ENCODE peak calls at places on chromosome 22, in four cellular contexts. K is coronary artery, B is lung, N is NCI-H146. H is an unnamed sample.

GRCh38 chr22:23054531-23055257 is 15.6 kb upstream of the GNAZ start:
- DNase-seq in K (no peak), B (no peak), N (no peak), H (peak)

GRCh38 chr22:27420817-27421361 is 380.7 kb downstream of the MN1 start:
- DNase-seq in N (no peak), B (peak), K (peak), H (no peak)

GRCh38 chr22:35883028-35883620 is 145.5 kb downstream of the RBFOX2 start:
- DNase-seq in B (no peak), N (no peak), K (no peak), H (peak)

GRCh38 chr22:37525073-37525745 is 6.0 kb upstream of the CARD10 start:
- DNase-seq in K (no peak), N (no peak), B (no peak), H (no peak)

GRCh38 chr22:37303821-37304274 is 21.5 kb downstream of the CYTH4 start:
- DNase-seq in B (no peak), K (no peak), N (no peak), H (no peak)

GRCh38 chr22:31089101-31090100 is 8.3 kb downstream of the SMTN start:
- DNase-seq in B (no peak), K (peak), N (no peak), H (peak)

GRCh38 chr22:49507607-49508292 is 319.9 kb downstream of the BRD1 start:
- DNase-seq in K (peak), B (no peak), N (no peak), H (peak)

GRCh38 chr22:23815781-23816551 is 22.8 kb downstream of the DERL3 start:
- DNase-seq in N (no peak), B (no peak), K (no peak), H (no peak)

GRCh38 chr22:43038325-43038724 is 23.4 kb upstream of the PACSIN2 start:
- DNase-seq in N (no peak), K (no peak), B (no peak), H (no peak)

GRCh38 chr22:50009251-50009650 is 3.3 kb downstream of the IL17REL start:
- DNase-seq in N (no peak), B (no peak), K (no peak), H (no peak)

GRCh38 chr22:30636226-30637077 is 871 bp downstream of the SLC35E4 start:
- DNase-seq in B (no peak), K (no peak), N (peak), H (peak)

GRCh38 chr22:25749420-25750169 is 7.6 kb downstream of the MYO18B start:
- DNase-seq in N (no peak), K (no peak), B (no peak), H (no peak)

GRCh38 chr22:44391481-44392445 is 79.0 kb upstream of the SHISAL1 start:
- DNase-seq in B (no peak), N (peak), K (peak), H (peak)

GRCh38 chr22:29517215-29517908 is 36.2 kb downstream of the THOC5 start:
- DNase-seq in K (no peak), B (no peak), N (no peak), H (peak)

GRCh38 chr22:28268176-28268575 is 349.1 kb upstream of the PITPNB start:
- DNase-seq in B (no peak), N (no peak), K (no peak), H (peak)

GRCh38 chr22:19764636-19765476 is 4.3 kb downstream of the TBX1 start:
- DNase-seq in K (no peak), N (no peak), B (no peak), H (no peak)

GRCh38 chr22:28112548-28113043 is 193.5 kb upstream of the PITPNB start:
- DNase-seq in K (no peak), B (peak), N (peak), H (peak)

GRCh38 chr22:32829451-32829851 is 27.9 kb downstream of the TIMP3 start:
- DNase-seq in B (no peak), K (no peak), N (no peak), H (no peak)

GRCh38 chr22:25680949-25681348 is 61.0 kb upstream of the MYO18B start:
- DNase-seq in K (no peak), N (no peak), B (no peak), H (no peak)

GRCh38 chr22:32864596-32864995 is 63.1 kb downstream of the TIMP3 start:
- DNase-seq in K (no peak), B (no peak), N (no peak), H (no peak)

H was measured in NCI-H69.